ENCODE peak calls at places on chromosomes 4 and X, in four cellular contexts. D is stimulated activated CD4-positive, alpha-beta T cell treated with anti-CD3 and anti-CD28 coated beads, Interleukin-4, amount 100 ng/mL, for 48 hours; R is stimulated activated CD8-positive, alpha-beta memory T cell treated with anti-CD3 and anti-CD28 coated beads, Interleukin-4, amount 100 ng/mL, for 24 hours; A is EL. L is an unnamed sample.

GRCh38 chrX:115362334-115363095 is 73.0 kb downstream of the LUZP4 start:
- DNase-seq in R (no peak), D (no peak), A (peak; percentile 2), L (no peak)

GRCh38 chr4:174520655-174521054 is 1.6 kb downstream of the HPGD start:
- DNase-seq in R (no peak), A (no peak), D (no peak), L (no peak)

GRCh38 chr4:41471672-41472071 is 66.3 kb upstream of the LIMCH1 start:
- DNase-seq in R (no peak), A (no peak), D (no peak), L (no peak)

GRCh38 chrX:138986235-138986634 is 274.7 kb upstream of the FGF13 start:
- DNase-seq in R (no peak), A (no peak), D (no peak), L (no peak)

GRCh38 chr4:14043203-14043602 is 415.7 kb upstream of the BOD1L1 start:
- DNase-seq in A (no peak), D (no peak), R (no peak), L (no peak)

GRCh38 chr4:89447543-89447942 is 139.9 kb upstream of the GPRIN3 start:
- DNase-seq in A (no peak), R (no peak), D (no peak), L (no peak)

GRCh38 chr4:144705861-144706590 is 60.1 kb downstream of the HHIP start:
- DNase-seq in A (no peak), R (no peak), D (no peak), L (no peak)

GRCh38 chr4:73731968-73732610 is 8.3 kb upstream of the CXCL8 start:
- DNase-seq in R (no peak), A (no peak), D (no peak), L (no peak)

GRCh38 chr4:53507671-53508286 is 83.5 kb downstream of the LNX1 start:
- DNase-seq in A (no peak), D (no peak), R (no peak), L (no peak)

GRCh38 chr4:85744950-85745349 is 270.0 kb downstream of the ARHGAP24 start:
- DNase-seq in D (no peak), R (no peak), A (peak; percentile 48), L (no peak)

GRCh38 chrX:44873415-44874270 is 655 bp downstream of the KDM6A start:
- DNase-seq in A (peak; percentile 40), R (peak; percentile 19), D (peak; percentile 33), L (peak; percentile 7)

GRCh38 chr4:122912810-122913575 is 9.4 kb downstream of the NUDT6 start:
- DNase-seq in A (no peak), D (no peak), R (no peak), L (no peak)

L was measured in NCI-H1048.